ENCODE peak calls at places on chromosomes 12 and 14, in ten cellular contexts. J is transverse colon, H is adrenal gland, T is neural progenitor cell, Z is right atrium auricular region, E is endothelial cell of umbilical vein, V is heart right ventricle, D is stomach, B is colonic mucosa, Q is SK-N-SH. U is an unnamed sample. For H3K4me1, the result is how much of the 10 kb centered on the place peaks cover.

GRCh38 chr12:32502693-32503510 is 103.5 kb downstream of the FGD4 start:
- DNase-seq in J (no peak), H (peak), T (peak), Z (no peak), E (peak), V (no peak), D (no peak), B (no peak), Q (no peak), U (no peak)

GRCh38 chr14:51783765-51784164 is 76.6 kb upstream of the GNG2 start:
- DNase-seq in J (no peak), H (no peak), T (no peak), Z (no peak), E (no peak), V (no peak), D (no peak), B (no peak), Q (no peak), U (no peak)

GRCh38 chr12:131108171-131108955 is 154.7 kb downstream of the ADGRD1 start:
- DNase-seq in J (no peak), H (no peak), T (no peak), Z (no peak), E (no peak), V (no peak), D (no peak), B (no peak), Q (no peak), U (peak)

GRCh38 chr14:101964297-101965144 is at the start of gene DYNC1H1:
- DNase-seq in J (peak), H (peak), T (peak), Z (peak), E (peak), V (peak), D (peak), B (peak), Q (peak), U (peak)

GRCh38 chr14:57169901-57170300 is 98.8 kb downstream of the EXOC5 start:
- DNase-seq in J (no peak), H (no peak), T (peak), Z (no peak), E (no peak), V (no peak), D (no peak), B (no peak), Q (no peak), U (no peak)

GRCh38 chr12:66959276-66959675 is 280.4 kb upstream of the GRIP1 start:
- DNase-seq in J (no peak), H (no peak), T (no peak), Z (no peak), E (no peak), V (no peak), D (no peak), B (no peak), Q (no peak), U (no peak)

GRCh38 chr14:49552630-49553029 is 33.5 kb downstream of the RPS29 start:
- DNase-seq in J (no peak), H (no peak), T (no peak), Z (no peak), E (no peak), V (no peak), D (no peak), B (no peak), Q (no peak), U (no peak)

GRCh38 chr12:57390174-57390573 is 40.7 kb downstream of the R3HDM2 start:
- DNase-seq in J (no peak), H (no peak), T (no peak), Z (no peak), E (no peak), V (no peak), D (no peak), B (no peak), Q (no peak), U (no peak)

GRCh38 chr12:48003226-48004038 is 844 bp downstream of the COL2A1 start:
- DNase-seq in J (no peak), H (no peak), T (peak), Z (no peak), E (peak), V (no peak), D (no peak), B (no peak), Q (no peak), U (no peak)

GRCh38 chr14:78863143-78863542 is 693.0 kb downstream of the NRXN3 start:
- DNase-seq in J (no peak), H (no peak), T (peak), Z (no peak), E (peak), V (no peak), D (no peak), B (peak), Q (no peak), U (no peak)

GRCh38 chr12:10130042-10130441 is at the start of gene CLEC7A:
- DNase-seq in J (no peak), H (no peak), T (no peak), Z (no peak), E (peak), V (no peak), D (no peak), B (no peak), Q (no peak), U (no peak)

GRCh38 chr12:121813951-121814350 is 10.1 kb downstream of the SETD1B start:
- DNase-seq in J (no peak), H (no peak), T (no peak), Z (no peak), E (no peak), V (no peak), D (no peak), B (no peak), Q (no peak), U (peak)
- H3K4me1 ChIP-seq in J (under half), H (under half), T (under half), Z (under half), E (under half), V (under half), D (half or more), B (under half), Q (under half), U (under half)

GRCh38 chr12:50636505-50636904 is 127.4 kb upstream of the ATF1 start:
- DNase-seq in J (no peak), H (no peak), T (no peak), Z (no peak), E (no peak), V (no peak), D (no peak), B (no peak), Q (no peak), U (no peak)
- H3K4me1 ChIP-seq in J (under half), H (under half), T (under half), Z (under half), E (under half), V (under half), D (under half), B (under half), Q (under half), U (under half)

DNA sequence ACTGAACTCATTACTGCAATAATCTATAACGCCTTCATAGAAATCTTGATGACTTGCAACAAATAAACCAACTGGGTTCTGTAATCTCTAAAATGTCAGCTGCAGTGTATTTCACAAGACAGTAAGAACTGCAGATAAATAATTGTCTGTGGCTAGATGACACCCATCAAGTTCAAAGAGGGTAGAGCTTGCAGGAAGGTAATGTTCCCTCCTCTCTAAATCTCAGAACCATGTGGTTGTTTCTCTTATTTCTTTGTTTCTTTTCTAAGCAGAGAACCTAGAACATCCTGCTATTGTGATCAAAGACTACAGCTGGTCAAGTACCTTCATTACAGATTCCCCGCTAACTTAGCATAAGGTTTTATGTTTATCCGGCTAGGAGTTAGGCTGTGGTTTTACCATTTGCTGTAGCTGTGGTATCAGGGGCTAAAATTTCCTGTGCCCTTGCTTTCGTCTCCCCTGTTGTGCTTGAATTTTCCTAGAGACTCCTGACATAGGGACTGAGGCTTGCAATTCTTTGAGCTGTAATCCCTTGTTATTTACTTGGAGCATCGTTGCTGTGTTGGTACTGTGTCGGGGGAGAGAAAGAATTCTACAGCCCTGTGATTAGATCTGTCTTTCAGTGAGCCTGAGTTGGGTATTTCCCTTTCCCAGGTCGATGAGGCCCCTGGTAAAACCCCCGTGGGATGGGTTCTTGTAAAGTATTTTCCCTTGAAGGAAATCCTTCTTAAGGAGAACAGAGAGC is 253.1 kb upstream of the BTG1 start:
- DNase-seq in J (no peak), H (no peak), T (peak), Z (no peak), E (no peak), V (no peak), D (no peak), B (no peak), Q (no peak), U (no peak)
- H3K4me1 ChIP-seq in J (under half), H (under half), T (under half), Z (under half), E (under half), V (under half), D (under half), B (under half), Q (under half), U (under half)

GRCh38 chr14:103522649-103523582 is at the start of gene CKB:
- DNase-seq in J (peak), H (peak), T (peak), Z (no peak), E (no peak), V (peak), D (peak), B (peak), Q (peak), U (peak)
- H3K4me1 ChIP-seq in J (half or more), H (half or more), T (under half), Z (half or more), E (under half), V (half or more), D (half or more), B (under half), Q (under half), U (under half)

GRCh38 chr14:104423224-104423681 is 156.3 kb upstream of the C14orf180 start:
- DNase-seq in J (no peak), H (no peak), T (no peak), Z (peak), E (no peak), V (no peak), D (no peak), B (no peak), Q (peak), U (no peak)

GRCh38 chr14:104423715-104424405 is 155.7 kb upstream of the C14orf180 start:
- DNase-seq in J (no peak), H (no peak), T (no peak), Z (peak), E (no peak), V (no peak), D (peak), B (no peak), Q (peak), U (no peak)

GRCh38 chr14:104421401-104421821 is 158.2 kb upstream of the C14orf180 start:
- DNase-seq in J (no peak), H (no peak), T (no peak), Z (peak), E (no peak), V (no peak), D (no peak), B (no peak), Q (peak), U (peak)

GRCh38 chr14:104421892-104422291 is 157.7 kb upstream of the C14orf180 start:
- DNase-seq in J (no peak), H (no peak), T (no peak), Z (peak), E (no peak), V (no peak), D (no peak), B (no peak), Q (peak), U (peak)

GRCh38 chr14:104422301-104423223 is 157.0 kb upstream of the C14orf180 start:
- DNase-seq in J (no peak), H (no peak), T (no peak), Z (peak), E (no peak), V (no peak), D (peak), B (no peak), Q (peak), U (no peak)
- H3K4me1 ChIP-seq in J (under half), H (under half), T (half or more), Z (under half), E (under half), V (under half), D (under half), B (under half), Q (under half), U (under half)

GRCh38 chr12:51025182-51025747 is 919 bp downstream of the SLC11A2 start:
- DNase-seq in J (no peak), H (no peak), T (no peak), Z (no peak), E (peak), V (no peak), D (no peak), B (no peak), Q (no peak), U (no peak)

GRCh38 chr12:51019927-51020326 is 6.3 kb downstream of the SLC11A2 start:
- DNase-seq in J (no peak), H (no peak), T (no peak), Z (no peak), E (no peak), V (no peak), D (no peak), B (no peak), Q (no peak), U (no peak)

GRCh38 chr12:51023625-51024395 is 2.4 kb downstream of the SLC11A2 start:
- DNase-seq in J (no peak), H (peak), T (no peak), Z (no peak), E (peak), V (no peak), D (no peak), B (no peak), Q (no peak), U (no peak)

GRCh38 chr12:51020448-51021182 is 5.6 kb downstream of the SLC11A2 start:
- DNase-seq in J (no peak), H (no peak), T (no peak), Z (no peak), E (no peak), V (no peak), D (no peak), B (no peak), Q (no peak), U (no peak)

DNA sequence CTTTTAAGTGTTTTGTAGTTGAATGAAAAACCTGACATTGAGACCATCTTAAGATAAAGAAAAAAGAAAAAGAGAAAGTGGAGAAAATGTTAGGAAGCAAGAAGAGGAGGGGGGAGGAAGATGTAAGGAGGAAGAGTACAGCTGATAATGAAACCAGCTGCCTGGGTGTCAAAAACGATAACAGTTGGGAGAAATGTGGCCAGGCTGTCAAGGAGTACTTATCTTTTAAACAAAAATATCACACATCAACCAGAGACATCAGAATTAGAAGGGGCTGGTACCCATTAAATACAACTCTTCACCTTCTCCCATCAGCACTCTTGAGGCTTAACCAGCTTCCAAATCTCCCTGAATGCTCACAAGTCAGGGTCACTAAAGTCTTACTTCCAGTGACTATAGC is 4.5 kb downstream of the SLC11A2 start:
- DNase-seq in J (no peak), H (no peak), T (no peak), Z (no peak), E (no peak), V (no peak), D (no peak), B (no peak), Q (no peak), U (no peak)
- H3K4me1 ChIP-seq in J (under half), H (under half), T (under half), Z (under half), E (under half), V (under half), D (half or more), B (under half), Q (under half), U (under half)

GRCh38 chr12:69385038-69385437 is 25.5 kb downstream of the YEATS4 start:
- DNase-seq in J (no peak), H (no peak), T (no peak), Z (no peak), E (no peak), V (no peak), D (no peak), B (no peak), Q (no peak), U (no peak)

GRCh38 chr12:69388371-69388770 is 28.8 kb downstream of the YEATS4 start:
- DNase-seq in J (no peak), H (no peak), T (no peak), Z (no peak), E (peak), V (no peak), D (no peak), B (no peak), Q (peak), U (no peak)

GRCh38 chr12:69392146-69392928 is 32.8 kb downstream of the YEATS4 start:
- DNase-seq in J (no peak), H (no peak), T (no peak), Z (no peak), E (peak), V (no peak), D (no peak), B (no peak), Q (no peak), U (no peak)

GRCh38 chr12:69386921-69387320 is 27.4 kb downstream of the YEATS4 start:
- DNase-seq in J (no peak), H (no peak), T (no peak), Z (no peak), E (no peak), V (no peak), D (no peak), B (no peak), Q (no peak), U (no peak)

DNA sequence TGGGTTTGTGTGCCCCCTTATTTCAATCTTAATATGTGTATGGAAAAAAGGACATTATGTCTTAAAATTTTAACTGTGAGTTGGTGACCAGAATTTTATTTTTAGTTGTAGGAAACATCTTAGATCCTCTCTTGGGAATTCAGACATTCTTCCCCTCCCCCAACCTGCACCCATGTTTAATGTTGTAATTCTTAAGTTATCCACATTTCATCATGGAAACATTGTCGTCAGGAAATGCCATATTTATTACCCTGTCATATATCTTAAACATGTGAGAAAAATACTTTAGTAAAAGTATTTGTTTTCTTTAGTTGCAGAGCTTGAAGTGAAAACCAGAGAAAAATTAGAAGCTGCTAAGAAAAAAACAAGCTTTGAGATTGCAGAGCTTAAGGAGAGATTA is 30.3 kb downstream of the YEATS4 start:
- DNase-seq in J (no peak), H (no peak), T (no peak), Z (no peak), E (peak), V (no peak), D (no peak), B (no peak), Q (no peak), U (no peak)
- H3K4me1 ChIP-seq in J (under half), H (under half), T (under half), Z (under half), E (under half), V (under half), D (under half), B (under half), Q (under half), U (under half)

GRCh38 chr12:6216581-6216980 is 16.4 kb downstream of the CD9 start:
- DNase-seq in J (no peak), H (no peak), T (no peak), Z (no peak), E (no peak), V (no peak), D (no peak), B (no peak), Q (no peak), U (no peak)

GRCh38 chr12:6218526-6218925 is 18.3 kb downstream of the CD9 start:
- DNase-seq in J (no peak), H (no peak), T (no peak), Z (no peak), E (no peak), V (no peak), D (no peak), B (no peak), Q (no peak), U (no peak)

GRCh38 chr12:6221146-6221545 is 20.9 kb downstream of the CD9 start:
- DNase-seq in J (no peak), H (no peak), T (no peak), Z (no peak), E (no peak), V (no peak), D (no peak), B (no peak), Q (no peak), U (no peak)

GRCh38 chr12:6222009-6222702 is 22.0 kb downstream of the CD9 start:
- DNase-seq in J (no peak), H (peak), T (peak), Z (no peak), E (peak), V (no peak), D (peak), B (peak), Q (no peak), U (no peak)

GRCh38 chr12:6219980-6220379 is 19.8 kb downstream of the CD9 start:
- DNase-seq in J (no peak), H (no peak), T (no peak), Z (no peak), E (no peak), V (no peak), D (no peak), B (no peak), Q (no peak), U (no peak)
- H3K4me1 ChIP-seq in J (half or more), H (half or more), T (under half), Z (half or more), E (half or more), V (half or more), D (half or more), B (under half), Q (under half), U (under half)

DNA sequence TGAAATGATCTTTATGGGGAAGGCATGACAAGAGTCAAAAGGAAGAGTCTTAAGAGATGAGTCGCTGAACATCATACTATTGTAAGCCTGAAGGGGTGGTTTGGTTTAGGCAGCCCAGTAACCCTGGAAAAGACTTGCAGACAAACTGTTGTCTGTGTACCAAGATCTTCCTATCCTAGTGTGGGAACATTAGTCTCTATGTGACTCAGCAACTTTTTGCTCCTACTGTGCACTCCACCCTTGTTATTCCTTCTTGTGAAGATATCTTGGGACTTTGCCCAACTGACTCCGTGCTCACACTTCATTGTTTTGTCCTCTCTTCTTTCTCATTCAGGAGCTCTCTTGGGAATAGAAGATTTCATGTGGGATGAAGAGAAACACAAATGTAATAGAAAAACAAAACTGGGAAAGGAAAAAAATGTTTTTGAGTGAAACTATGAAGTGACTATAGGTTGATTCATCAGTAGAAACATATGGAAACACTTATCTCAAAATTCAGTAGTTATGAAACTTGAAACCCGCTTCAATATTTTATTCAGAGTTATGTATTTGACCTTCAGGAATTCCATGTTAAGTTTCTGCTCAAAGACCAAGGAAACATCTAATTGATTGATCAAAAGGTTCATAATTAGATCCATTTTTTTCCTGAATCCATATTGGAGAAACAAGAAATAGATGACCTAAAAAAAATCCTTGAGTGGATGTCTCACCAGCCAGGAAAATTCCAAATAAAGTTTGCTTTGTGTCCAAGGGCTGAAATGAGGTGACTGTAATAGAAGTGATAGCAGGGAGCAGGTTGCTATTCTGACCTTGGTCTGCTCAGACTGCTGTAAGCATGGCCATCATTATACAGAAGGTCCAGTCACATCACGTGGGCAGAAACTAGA is 67.2 kb downstream of the BTG1 start:
- DNase-seq in J (peak), H (no peak), T (no peak), Z (no peak), E (peak), V (no peak), D (no peak), B (no peak), Q (no peak), U (no peak)
- H3K4me1 ChIP-seq in J (under half), H (under half), T (under half), Z (under half), E (under half), V (under half), D (under half), B (under half), Q (under half), U (under half)